ENCODE peak calls at places on chromosome 22, in seven cellular contexts. B is CD8-positive, alpha-beta memory T cell; L is GM23338; H is fibroblast of villous mesenchyme; D is CD8-positive, alpha-beta T cell; V is GM12865; E is tibial nerve. C is an unnamed sample.

GRCh38 chr22:48402591-48403031 is 1425.1 kb downstream of the BRD1 start:
- DNase-seq in L (no peak), B (no peak), E (no peak), H (no peak), V (no peak), D (no peak), C (no peak)

GRCh38 chr22:46061431-46062231 is 84.7 kb upstream of the WNT7B start:
- DNase-seq in V (no peak), H (no peak), E (no peak), D (no peak), L (peak; percentile 83), B (no peak), C (no peak)

GRCh38 chr22:24175160-24175808 is 6.0 kb upstream of the SUSD2 start:
- DNase-seq in V (peak; percentile 73), L (peak; percentile 91), D (peak; percentile 83), E (peak; percentile 78), H (peak; percentile 79), B (peak; percentile 46), C (peak; percentile 67)

GRCh38 chr22:35344956-35345690 is 35.8 kb upstream of the HMOX1 start:
- DNase-seq in H (no peak), B (no peak), E (no peak), L (no peak), V (peak; percentile 74), D (no peak), C (no peak)

GRCh38 chr22:46578824-46579561 is 41.2 kb upstream of the GRAMD4 start:
- DNase-seq in D (no peak), H (peak; percentile 62), L (no peak), B (no peak), E (peak; percentile 56), V (no peak), C (no peak)

GRCh38 chr22:48751539-48752437 is 1075.9 kb downstream of the BRD1 start:
- DNase-seq in D (peak; percentile 31), H (no peak), V (no peak), B (no peak), E (no peak), L (no peak), C (no peak)

GRCh38 chr22:24189249-24190158 is 8.2 kb downstream of the SUSD2 start:
- DNase-seq in E (peak; percentile 84), H (peak; percentile 63), V (peak; percentile 54), L (peak; percentile 90), D (peak; percentile 63), B (no peak), C (peak; percentile 69)

GRCh38 chr22:29377979-29378378 is 10.4 kb downstream of the AP1B1 start:
- DNase-seq in E (no peak), V (no peak), D (no peak), L (no peak), B (no peak), H (no peak), C (peak; percentile 93)

GRCh38 chr22:27754247-27754887 is 47.2 kb downstream of the MN1 start:
- DNase-seq in L (no peak), D (no peak), H (no peak), V (no peak), E (no peak), B (no peak), C (no peak)

GRCh38 chr22:21823740-21824438 is 43.6 kb downstream of the MAPK1 start:
- DNase-seq in L (no peak), E (no peak), D (no peak), H (peak; percentile 54), V (no peak), B (no peak), C (no peak)

GRCh38 chr22:26086359-26086758 is 82.9 kb upstream of the SEZ6L start:
- DNase-seq in H (no peak), L (no peak), D (no peak), E (no peak), B (no peak), V (no peak), C (no peak)

GRCh38 chr22:23383491-23384450 is 196.3 kb downstream of the IGLL1 start:
- DNase-seq in D (no peak), L (peak; percentile 54), E (no peak), H (no peak), V (no peak), B (no peak), C (no peak)

GRCh38 chr22:46378499-46379300 is 43.2 kb downstream of the TRMU start:
- DNase-seq in E (no peak), V (no peak), L (no peak), H (no peak), D (no peak), B (no peak), C (no peak)

GRCh38 chr22:46033256-46034200 is 56.6 kb upstream of the WNT7B start:
- DNase-seq in H (peak; percentile 51), L (no peak), E (no peak), B (no peak), D (no peak), V (no peak), C (no peak)

GRCh38 chr22:23072911-23073491 is 2.7 kb downstream of the GNAZ start:
- DNase-seq in D (no peak), V (no peak), B (no peak), L (peak; percentile 64), H (no peak), E (no peak), C (no peak)

GRCh38 chr22:35559354-35560005 is 18.8 kb downstream of the RASD2 start:
- DNase-seq in V (no peak), L (no peak), H (no peak), B (no peak), D (no peak), E (no peak), C (no peak)

GRCh38 chr22:49044776-49045175 is 782.9 kb downstream of the BRD1 start:
- DNase-seq in B (no peak), H (no peak), V (no peak), E (no peak), D (no peak), L (no peak), C (no peak)

GRCh38 chr22:44786136-44786535 is 33.8 kb downstream of the ARHGAP8 start:
- DNase-seq in H (no peak), V (no peak), B (no peak), L (no peak), E (no peak), D (no peak), C (no peak)

GRCh38 chr22:22076361-22076760 is 93.8 kb upstream of the TOP3B start:
- DNase-seq in H (no peak), V (no peak), B (no peak), D (no peak), L (no peak), E (no peak), C (no peak)

DNA sequence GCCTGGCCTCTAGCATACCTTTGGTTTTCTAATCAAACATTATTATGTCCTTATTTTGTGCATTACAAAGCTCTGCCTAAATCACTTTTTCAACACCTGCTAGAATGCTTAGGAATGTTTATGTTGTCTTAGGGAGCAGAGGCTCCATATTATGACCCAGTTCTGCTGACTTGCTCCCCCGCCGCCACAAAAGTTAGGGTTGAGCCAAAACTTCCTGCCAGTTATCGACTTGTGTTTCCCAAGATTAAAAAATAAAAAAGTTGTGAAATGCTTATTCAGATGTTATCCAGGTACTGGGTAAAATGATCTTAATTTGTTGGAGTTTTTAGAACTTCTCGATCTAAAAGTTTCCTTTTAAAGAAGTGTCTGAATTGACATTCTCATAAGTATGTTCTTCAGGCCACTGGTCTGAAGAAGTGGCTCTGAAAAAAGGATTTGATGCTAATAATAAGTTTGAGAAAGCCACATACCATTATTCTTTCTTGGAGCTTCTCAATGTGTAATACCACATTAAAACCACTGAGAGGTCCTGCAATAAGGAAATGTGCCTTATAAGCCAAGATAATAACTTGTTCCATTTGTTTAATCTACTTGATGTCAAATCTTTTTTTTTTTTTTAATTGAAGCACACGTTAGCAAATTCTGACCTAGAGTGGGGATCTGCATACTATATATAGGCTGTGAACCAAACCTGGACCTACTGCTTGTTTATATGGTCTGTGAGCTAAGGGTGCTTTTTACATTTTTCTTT is 2.2 kb downstream of the RNF185 start:
- DNase-seq in V (no peak), H (no peak), L (no peak), B (no peak), E (no peak), D (no peak), C (no peak)
- H3K4me3 ChIP-seq in V (no peak overlapping the region), H (no peak overlapping the region), L (no peak overlapping the region), B (no peak overlapping the region), E (no peak overlapping the region), D (no peak overlapping the region), C (no peak overlapping the region)

DNA sequence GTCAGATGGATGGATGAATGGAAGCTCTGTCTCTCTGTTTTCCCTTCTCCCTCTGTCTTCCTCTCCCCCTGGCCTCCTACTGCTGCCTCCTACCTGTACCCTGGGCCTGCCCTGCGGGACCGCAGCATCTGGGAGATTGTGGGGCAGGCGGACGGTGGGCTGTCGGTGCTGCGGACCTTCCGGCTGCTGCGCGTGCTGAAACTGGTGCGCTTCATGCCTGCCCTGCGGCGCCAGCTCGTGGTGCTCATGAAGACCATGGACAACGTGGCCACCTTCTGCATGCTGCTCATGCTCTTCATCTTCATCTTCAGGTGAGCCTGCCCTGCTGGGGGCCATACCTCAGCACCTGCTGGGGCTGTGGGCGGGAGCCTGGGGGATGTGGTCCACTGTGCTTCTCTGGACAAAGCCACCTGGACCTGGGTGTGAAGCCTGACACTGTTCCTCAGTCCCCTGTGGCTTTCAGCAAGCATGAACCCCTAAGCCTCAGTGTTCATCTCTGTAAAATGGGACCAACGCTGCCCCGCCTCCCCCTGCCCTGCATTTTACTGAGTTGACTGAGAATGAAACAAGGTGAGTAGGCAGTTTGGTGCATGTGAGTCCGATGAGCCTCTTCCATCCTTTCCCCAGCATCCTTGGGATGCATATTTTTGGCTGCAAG is 88.4 kb downstream of the CACNA1I start:
- DNase-seq in V (no peak), E (no peak), L (no peak), H (no peak), B (no peak), D (no peak), C (no peak)
- H3K4me3 ChIP-seq in V (no peak overlapping the region), E (no peak overlapping the region), L (no peak overlapping the region), H (no peak overlapping the region), B (peak overlapping the region; percentile 51), D (peak overlapping the region; percentile 26), C (no peak overlapping the region)

DNA sequence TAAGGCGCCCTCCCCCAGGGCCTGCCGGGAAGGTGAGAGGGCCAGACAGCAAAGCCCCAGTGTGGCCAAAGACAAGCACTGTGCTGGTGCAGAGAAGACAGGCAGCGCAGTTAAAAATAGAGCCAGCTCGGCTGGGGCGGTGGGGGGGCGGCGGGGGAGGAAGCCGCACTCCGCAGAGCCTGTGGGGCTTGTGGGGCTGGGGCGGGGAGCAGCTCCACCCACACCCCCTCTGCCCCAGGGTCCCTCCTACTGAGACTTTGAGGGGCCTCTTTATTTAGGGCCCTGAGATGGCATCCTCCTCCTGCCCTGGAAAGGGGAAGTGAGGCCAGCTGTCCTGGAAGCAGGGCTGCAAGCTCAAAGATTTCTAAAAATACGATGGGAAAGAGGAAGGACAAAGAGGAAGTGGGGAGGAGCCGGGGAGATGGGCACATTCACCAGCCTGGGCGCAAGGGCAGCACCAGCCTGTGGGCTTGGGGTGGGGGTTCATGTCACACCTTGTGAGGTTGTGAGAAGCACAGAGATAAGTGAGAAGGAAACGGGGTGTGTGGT is 2.6 kb downstream of the CYTH4 start:
- DNase-seq in H (no peak), D (peak; percentile 84), B (peak; percentile 73), E (peak; percentile 45), V (peak; percentile 64), L (no peak), C (no peak)
- H3K4me3 ChIP-seq in H (no peak overlapping the region), D (peak overlapping the region; percentile 98), B (peak overlapping the region; percentile 89), E (peak overlapping the region; percentile 43), V (peak overlapping the region; percentile 70), L (no peak overlapping the region), C (no peak overlapping the region)

DNA sequence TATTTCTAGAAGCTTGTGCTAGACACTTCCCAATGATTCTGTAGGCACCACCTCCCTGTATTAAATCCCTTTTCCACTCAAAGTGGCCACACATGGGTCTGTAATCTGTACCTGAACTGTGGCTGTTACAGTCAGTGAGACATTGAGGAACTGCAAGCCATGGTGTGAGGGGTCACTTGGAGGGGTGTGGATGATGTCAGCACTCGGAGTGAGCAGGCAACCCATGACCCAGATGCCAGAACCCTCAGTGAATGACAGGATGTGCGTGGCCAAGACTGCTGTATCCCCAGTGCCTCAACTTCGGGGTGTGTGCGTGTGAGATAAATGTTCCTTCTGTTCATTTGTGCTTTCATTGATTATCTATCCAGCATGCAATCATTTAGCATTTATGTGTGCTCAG is 14.7 kb upstream of the SHANK3 start:
- DNase-seq in L (no peak), V (no peak), D (no peak), B (no peak), E (no peak), H (no peak), C (no peak)
- H3K4me3 ChIP-seq in L (no peak overlapping the region), V (no peak overlapping the region), D (no peak overlapping the region), B (no peak overlapping the region), E (no peak overlapping the region), H (no peak overlapping the region), C (no peak overlapping the region)

C was measured in PC-3.